ENCODE peak calls at places on chromosomes 7 and 10, in five cellular contexts. E is PC-3, M is caudate nucleus, Q is cardiac muscle cell, Y is suprapubic skin. R is an unnamed sample.

GRCh38 chr10:28332699-28333098 is 29.8 kb upstream of the MPP7 start:
- DNase-seq in M (no peak), E (no peak), Q (no peak), Y (no peak), R (no peak)

GRCh38 chr7:35697414-35698175 is 2.7 kb upstream of the HERPUD2 start:
- DNase-seq in E (peak; percentile 69), Y (no peak), Q (peak; percentile 67), M (no peak), R (peak; percentile 33)

GRCh38 chr7:87474533-87475358 is 734 bp downstream of the ABCB4 start:
- DNase-seq in Q (peak; percentile 2), E (peak; percentile 55), M (no peak), Y (no peak), R (no peak)

GRCh38 chr10:132707776-132708171 is 78.2 kb downstream of the NKX6-2 start:
- DNase-seq in Q (no peak), E (no peak), Y (peak; percentile 45), M (no peak), R (no peak)

GRCh38 chr7:158311791-158312190 is 275.8 kb downstream of the PTPRN2 start:
- DNase-seq in E (no peak), Q (no peak), Y (no peak), M (no peak), R (no peak)

GRCh38 chr7:84336303-84336702 is 141.7 kb upstream of the SEMA3A start:
- DNase-seq in Q (peak; percentile 97), Y (no peak), M (no peak), E (no peak), R (no peak)

GRCh38 chr7:157825325-157825724 is 488.5 kb downstream of the DNAJB6 start:
- DNase-seq in M (no peak), E (peak; percentile 37), Y (no peak), Q (no peak), R (no peak)

GRCh38 chr10:101902032-101902799 is 58.6 kb upstream of the KCNIP2 start:
- DNase-seq in E (no peak), Q (no peak), Y (no peak), M (no peak), R (no peak)

GRCh38 chr10:1293147-1293546 is 237.0 kb downstream of the WDR37 start:
- DNase-seq in Q (no peak), E (no peak), Y (no peak), M (no peak), R (no peak)

GRCh38 chr7:63067897-63068585 is 930.6 kb upstream of the ZNF722 start:
- DNase-seq in Y (no peak), M (no peak), Q (no peak), E (peak; percentile 23), R (no peak)

GRCh38 chr10:4343091-4343490 is 482.9 kb upstream of the AKR1E2 start:
- DNase-seq in E (no peak), M (no peak), Y (no peak), Q (no peak), R (no peak)

GRCh38 chr10:98338318-98338717 is 70.3 kb upstream of the LOXL4 start:
- DNase-seq in Y (no peak), Q (peak; percentile 52), E (peak; percentile 25), M (no peak), R (no peak)

GRCh38 chr7:128875523-128875948 is 12.9 kb downstream of the ATP6V1F start:
- DNase-seq in E (no peak), M (no peak), Y (peak; percentile 29), Q (no peak), R (no peak)

GRCh38 chr10:52984169-52984568 is 211.6 kb upstream of the MBL2 start:
- DNase-seq in M (no peak), Q (no peak), Y (no peak), E (no peak), R (no peak)

DNA sequence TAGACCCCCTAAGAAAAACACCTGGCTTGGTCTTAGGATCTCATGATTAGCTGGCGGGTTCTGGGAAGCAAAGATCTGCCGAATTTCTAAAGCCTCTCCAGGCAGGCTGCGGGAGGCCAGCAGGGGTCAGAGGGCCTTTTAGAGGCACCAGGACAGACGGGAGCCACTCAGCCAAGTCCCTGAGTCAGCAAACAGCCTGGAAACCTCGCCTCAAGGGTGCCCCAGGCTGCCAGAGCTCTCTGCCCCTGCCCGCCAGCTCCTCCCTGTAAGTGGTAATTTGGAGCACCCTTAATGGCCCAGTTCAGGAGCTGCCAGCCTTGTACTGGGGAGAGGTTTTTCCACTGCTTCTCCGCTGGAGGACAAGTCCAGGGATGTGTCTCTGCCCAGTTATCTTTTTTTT is 88.7 kb downstream of the HIP1 start:
- DNase-seq in Q (no peak), E (no peak), Y (no peak), M (no peak), R (no peak)
- H3K27ac ChIP-seq in Q (peak overlapping the region; percentile 57), E (no peak overlapping the region), Y (peak overlapping the region; percentile 41), M (no peak overlapping the region), R (peak overlapping the region; percentile 31)

GRCh38 chr10:73909716-73910115 is 1.2 kb upstream of the PLAU start:
- DNase-seq in Q (no peak), M (no peak), E (no peak), Y (no peak), R (no peak)

GRCh38 chr10:73910764-73911552 is at the start of gene PLAU:
- DNase-seq in Q (peak; percentile 43), M (no peak), Y (peak; percentile 76), E (peak; percentile 91), R (no peak)

GRCh38 chr10:73908853-73909611 is 1.9 kb upstream of the PLAU start:
- DNase-seq in E (peak; percentile 100), M (no peak), Q (peak; percentile 86), Y (no peak), R (peak; percentile 81)

GRCh38 chr10:73911553-73912004 is 647 bp downstream of the PLAU start:
- DNase-seq in Y (peak; percentile 71), M (no peak), E (peak; percentile 79), Q (no peak), R (no peak)

DNA sequence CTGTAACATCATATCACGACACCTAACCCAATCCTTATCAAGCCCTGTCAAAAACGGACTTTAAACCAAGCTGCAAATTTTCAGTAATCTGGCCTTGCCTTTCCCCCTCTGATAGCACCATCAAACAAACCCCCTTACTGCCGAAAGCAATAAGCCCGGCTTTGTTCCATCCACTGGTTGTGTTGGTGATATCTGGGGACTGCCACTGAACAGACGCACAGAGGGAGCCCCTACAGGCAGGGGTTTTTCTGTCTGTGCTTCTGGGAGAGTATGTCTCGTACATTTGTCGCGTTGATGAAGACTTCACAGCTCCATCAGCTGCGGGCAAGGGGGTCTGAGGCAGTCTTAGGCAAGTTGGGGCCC is 550 bp upstream of the PLAU start:
- DNase-seq in Y (no peak), M (no peak), E (peak; percentile 69), Q (no peak), R (no peak)
- H3K27ac ChIP-seq in Y (peak overlapping the region; percentile 82), M (no peak overlapping the region), E (peak overlapping the region; percentile 78), Q (no peak overlapping the region), R (peak overlapping the region; percentile 96)

GRCh38 chr7:11970132-11970531 is 138.1 kb upstream of the THSD7A start:
- DNase-seq in Y (no peak), Q (no peak), M (no peak), E (no peak), R (no peak)
- H3K27ac ChIP-seq in Y (no peak overlapping the region), Q (no peak overlapping the region), M (no peak overlapping the region), E (no peak overlapping the region), R (no peak overlapping the region)

GRCh38 chr10:46253076-46254006 is 33.5 kb upstream of the ANTXRL start:
- DNase-seq in E (no peak), Q (no peak), M (no peak), Y (no peak), R (no peak)

GRCh38 chr10:46254007-46254383 is 32.8 kb upstream of the ANTXRL start:
- DNase-seq in E (no peak), M (no peak), Q (no peak), Y (no peak), R (no peak)

GRCh38 chr10:46254467-46254866 is 32.3 kb upstream of the ANTXRL start:
- DNase-seq in E (no peak), Q (no peak), M (no peak), Y (no peak), R (no peak)

GRCh38 chr10:46257099-46257498 is 29.7 kb upstream of the ANTXRL start:
- DNase-seq in Y (no peak), M (no peak), Q (no peak), E (no peak), R (no peak)

DNA sequence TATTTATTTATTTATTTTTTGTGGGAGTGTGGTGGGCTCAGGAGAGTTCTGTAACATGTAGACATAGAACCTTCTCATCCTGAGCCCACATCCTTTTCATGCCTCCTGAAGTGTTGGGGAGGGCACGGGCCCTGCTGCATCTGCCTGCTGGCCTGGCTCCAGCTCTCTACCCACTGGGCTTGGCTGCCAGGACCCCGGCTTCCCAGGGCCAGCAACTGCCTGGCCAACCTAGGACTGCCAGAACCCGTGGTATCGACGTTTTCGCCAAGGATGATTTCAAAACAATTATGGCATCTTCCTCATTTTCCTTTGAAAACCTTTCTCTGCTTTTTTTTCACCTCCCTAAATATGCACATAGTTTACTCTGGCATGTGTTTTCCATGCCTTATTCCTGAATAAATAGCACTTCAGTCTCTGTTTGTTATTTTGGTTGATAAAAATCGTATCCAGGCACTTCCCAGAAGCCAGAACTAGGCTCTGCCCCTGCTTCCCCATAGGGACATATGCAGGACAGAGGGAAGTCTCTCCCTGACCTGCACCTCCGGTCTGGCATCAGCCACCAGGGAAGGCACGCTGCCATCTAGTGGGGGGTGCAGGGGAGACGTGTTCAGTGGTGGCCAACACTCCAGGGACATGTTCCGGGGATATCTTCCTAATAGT is 31.0 kb upstream of the ANTXRL start:
- DNase-seq in E (peak; percentile 54), Y (peak; percentile 78), M (no peak), Q (peak; percentile 31), R (peak; percentile 75)
- H3K27ac ChIP-seq in E (no peak overlapping the region), Y (no peak overlapping the region), M (no peak overlapping the region), Q (no peak overlapping the region), R (peak overlapping the region; percentile 71)

DNA sequence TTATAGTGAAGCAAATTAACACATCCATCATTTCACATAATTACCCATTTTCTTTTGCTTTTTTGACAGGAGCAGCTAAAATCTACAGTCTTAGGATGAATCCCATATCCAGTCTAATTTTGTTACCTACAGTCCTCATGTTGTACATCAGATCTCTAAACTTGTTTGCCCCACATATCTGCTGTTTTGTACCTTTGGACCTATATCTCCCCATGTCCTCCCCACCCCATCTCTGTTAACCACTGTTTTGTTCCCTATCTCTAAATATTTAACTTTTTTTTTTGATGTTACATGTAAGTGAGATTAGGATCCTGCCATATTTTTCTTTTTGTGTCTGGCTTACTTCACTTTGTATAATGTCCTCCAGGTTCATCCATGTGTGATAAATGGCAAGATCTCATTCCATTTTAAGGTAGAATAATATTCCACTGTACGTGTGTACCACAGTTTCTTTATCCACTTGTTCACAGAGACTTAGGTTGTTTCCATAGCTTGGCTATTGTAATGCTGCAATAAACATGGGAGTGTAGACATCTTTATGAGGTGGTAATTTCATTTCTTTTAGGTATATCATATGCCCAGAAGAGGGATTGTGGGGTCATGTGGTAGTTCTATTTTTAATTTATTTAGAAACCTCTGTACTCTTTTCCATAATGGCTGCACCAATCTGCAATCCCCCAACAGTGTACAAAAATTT is 19.6 kb downstream of the NPVF start:
- DNase-seq in E (no peak), Y (no peak), Q (no peak), M (no peak), R (no peak)
- H3K27ac ChIP-seq in E (no peak overlapping the region), Y (no peak overlapping the region), Q (no peak overlapping the region), M (no peak overlapping the region), R (no peak overlapping the region)

GRCh38 chr10:110641256-110641655 is 2.9 kb upstream of the RBM20 start:
- DNase-seq in E (peak; percentile 53), Q (no peak), Y (no peak), M (no peak), R (peak; percentile 75)
- H3K27ac ChIP-seq in E (no peak overlapping the region), Q (peak overlapping the region; percentile 46), Y (no peak overlapping the region), M (peak overlapping the region; percentile 77), R (peak overlapping the region; percentile 93)

GRCh38 chr10:7513936-7514335 is 103.1 kb upstream of the SFMBT2 start:
- DNase-seq in Y (no peak), Q (no peak), E (no peak), M (no peak), R (no peak)
- H3K27ac ChIP-seq in Y (no peak overlapping the region), Q (no peak overlapping the region), E (no peak overlapping the region), M (no peak overlapping the region), R (no peak overlapping the region)